ENCODE peak calls at places on chromosomes 3 and 15, in seven cellular contexts. O, I, W, L, B, T and Q are unnamed samples.

GRCh38 chr15:89003865-89004725 is 84.2 kb upstream of the ABHD2 start:
- DNase-seq in T (no peak), W (peak; percentile 41), O (no peak), B (peak; percentile 65), L (no peak), I (peak; percentile 66), Q (no peak)

GRCh38 chr15:67405208-67406191 is 115.4 kb upstream of the C15orf61 start:
- DNase-seq in T (no peak), L (no peak), I (no peak), W (no peak), O (peak; percentile 18), B (no peak), Q (no peak)

GRCh38 chr3:150253622-150254021 is 154.5 kb upstream of the TSC22D2 start:
- DNase-seq in I (no peak), W (peak; percentile 66), O (no peak), T (no peak), L (no peak), B (no peak), Q (peak; percentile 32)

GRCh38 chr3:156010829-156011228 is 109.5 kb upstream of the KCNAB1 start:
- DNase-seq in I (peak; percentile 14), W (peak; percentile 13), T (no peak), O (peak; percentile 12), B (no peak), L (no peak), Q (peak; percentile 69)

GRCh38 chr3:67384790-67385397 is 269.5 kb downstream of the SUCLG2 start:
- DNase-seq in O (peak; percentile 42), T (peak; percentile 43), L (no peak), W (peak; percentile 23), I (peak; percentile 39), B (peak; percentile 42), Q (peak; percentile 11)

GRCh38 chr3:149340310-149340933 is 7.0 kb upstream of the TM4SF18 start:
- DNase-seq in O (no peak), L (no peak), W (peak; percentile 38), T (no peak), I (no peak), B (no peak), Q (no peak)

GRCh38 chr15:70242962-70243685 is 145.4 kb upstream of the TLE3 start:
- DNase-seq in B (no peak), I (no peak), W (no peak), O (no peak), L (no peak), T (no peak), Q (no peak)

GRCh38 chr3:131349946-131350347 is 31.6 kb upstream of the NUDT16 start:
- DNase-seq in W (no peak), T (no peak), L (no peak), O (peak; percentile 21), I (no peak), B (peak; percentile 54), Q (no peak)

GRCh38 chr15:93266291-93266690 is 177.3 kb upstream of the RGMA start:
- DNase-seq in T (no peak), W (no peak), B (no peak), L (no peak), O (no peak), I (no peak), Q (no peak)

GRCh38 chr3:16550305-16550675 is 36.8 kb upstream of the RFTN1 start:
- DNase-seq in I (no peak), T (no peak), O (no peak), B (no peak), L (no peak), W (no peak), Q (no peak)

GRCh38 chr3:25532763-25533162 is 104.7 kb downstream of the RARB start:
- DNase-seq in W (peak; percentile 15), B (no peak), I (peak; percentile 69), T (peak; percentile 13), O (peak; percentile 26), L (no peak), Q (no peak)

GRCh38 chr3:10189557-10190374 is 25.0 kb downstream of the IRAK2 start:
- DNase-seq in I (no peak), W (no peak), O (no peak), T (no peak), B (peak; percentile 55), L (peak; percentile 39), Q (no peak)

GRCh38 chr15:94747510-94747909 is 516.1 kb downstream of the MCTP2 start:
- DNase-seq in I (no peak), B (no peak), O (no peak), T (no peak), W (no peak), L (no peak), Q (no peak)

GRCh38 chr3:194632983-194633348 is 253 bp downstream of the TMEM44 start:
- DNase-seq in O (no peak), I (peak; percentile 79), T (no peak), W (no peak), B (no peak), L (no peak), Q (peak; percentile 73)

GRCh38 chr3:4228295-4228694 is 74.9 kb upstream of the SETMAR start:
- DNase-seq in T (no peak), I (no peak), W (no peak), O (no peak), B (no peak), L (no peak), Q (no peak)

GRCh38 chr15:100601158-100601557 is 826 bp downstream of the LINS1 start:
- DNase-seq in T (no peak), I (peak; percentile 21), L (no peak), B (no peak), W (no peak), O (no peak), Q (no peak)
- TF ChIP-seq JUND in T (no peak), I (no peak), L (no peak), B (no peak), W (no peak), O (no peak), Q (no peak)

GRCh38 chr15:91898843-91899242 is 45.3 kb downstream of the SLCO3A1 start:
- DNase-seq in W (no peak), B (no peak), L (no peak), I (no peak), O (no peak), T (no peak), Q (no peak)

GRCh38 chr15:91897585-91898372 is 44.3 kb downstream of the SLCO3A1 start:
- DNase-seq in B (no peak), W (no peak), O (no peak), I (no peak), L (no peak), T (no peak), Q (no peak)

GRCh38 chr15:91892417-91892816 is 38.9 kb downstream of the SLCO3A1 start:
- DNase-seq in I (no peak), T (no peak), W (no peak), O (no peak), L (no peak), B (no peak), Q (no peak)

GRCh38 chr15:91894606-91895005 is 41.1 kb downstream of the SLCO3A1 start:
- DNase-seq in O (no peak), T (no peak), I (no peak), W (no peak), B (no peak), L (no peak), Q (no peak)

GRCh38 chr15:91896656-91897055 is 43.1 kb downstream of the SLCO3A1 start:
- DNase-seq in L (no peak), W (no peak), T (no peak), I (no peak), B (no peak), O (no peak), Q (no peak)
- TF ChIP-seq JUND in L (no peak), W (no peak), T (no peak), I (no peak), B (no peak), O (no peak), Q (no peak)

GRCh38 chr15:36161781-36162212 is 417.6 kb upstream of the CDIN1 start:
- DNase-seq in O (no peak), W (no peak), B (no peak), L (no peak), I (no peak), T (no peak), Q (peak; percentile 53)
- TF ChIP-seq JUND in O (no peak), W (no peak), B (no peak), L (no peak), I (no peak), T (no peak), Q (no peak)

GRCh38 chr3:172040078-172040975 is 949 bp downstream of the FNDC3B start:
- DNase-seq in T (no peak), O (peak; percentile 39), W (peak; percentile 72), L (no peak), B (peak; percentile 86), I (peak; percentile 84), Q (peak; percentile 92)
- TF ChIP-seq JUND in T (no peak), O (no peak), W (no peak), L (no peak), B (no peak), I (no peak), Q (no peak)

GRCh38 chr3:35322070-35322469 is 317.3 kb upstream of the ARPP21 start:
- DNase-seq in O (no peak), B (no peak), I (no peak), T (no peak), L (no peak), W (no peak), Q (no peak)
- TF ChIP-seq JUND in O (no peak), B (peak; percentile 30), I (no peak), T (no peak), L (no peak), W (no peak), Q (no peak)

GRCh38 chr15:77519540-77519939 is 98.9 kb downstream of the HMG20A start:
- DNase-seq in L (no peak), B (no peak), O (no peak), T (no peak), I (no peak), W (peak; percentile 39), Q (no peak)
- TF ChIP-seq JUND in L (no peak), B (no peak), O (no peak), T (no peak), I (no peak), W (no peak), Q (no peak)

GRCh38 chr3:74691946-74692345 is 77.5 kb upstream of the CNTN3 start:
- DNase-seq in W (no peak), O (no peak), T (no peak), L (no peak), I (no peak), B (no peak), Q (no peak)
- TF ChIP-seq JUND in W (no peak), O (no peak), T (no peak), L (no peak), I (no peak), B (no peak), Q (no peak)

GRCh38 chr15:60363903-60364302 is 33.9 kb downstream of the ANXA2 start:
- DNase-seq in O (no peak), B (no peak), T (no peak), W (no peak), L (no peak), I (no peak), Q (no peak)

GRCh38 chr15:60363024-60363674 is 34.6 kb downstream of the ANXA2 start:
- DNase-seq in T (no peak), L (no peak), O (no peak), I (no peak), W (no peak), B (peak; percentile 28), Q (no peak)

GRCh38 chr15:60358935-60359672 is 38.7 kb downstream of the ANXA2 start:
- DNase-seq in T (no peak), W (no peak), I (no peak), L (no peak), O (no peak), B (peak; percentile 71), Q (no peak)

GRCh38 chr15:60364306-60364924 is 33.4 kb downstream of the ANXA2 start:
- DNase-seq in L (no peak), W (no peak), O (no peak), T (no peak), B (no peak), I (no peak), Q (no peak)

GRCh38 chr15:60362318-60363023 is 35.3 kb downstream of the ANXA2 start:
- DNase-seq in O (no peak), W (peak; percentile 11), I (no peak), T (no peak), B (no peak), L (no peak), Q (no peak)
- TF ChIP-seq JUND in O (no peak), W (no peak), I (no peak), T (no peak), B (peak; percentile 53), L (no peak), Q (no peak)